ENCODE peak calls at places on chromosomes 3 and 15, in nine cellular contexts. V is H9; D is foreskin keratinocyte; P is stimulated activated CD8-positive, alpha-beta memory T cell treated with anti-CD3 and anti-CD28 coated beads, Interleukin-4, amount 100 ng/mL, for 4 hours; Z is mesendoderm; A is left ventricle myocardium superior; K is neural crest cell; U is amniotic stem cell; F is GM04504. M is an unnamed sample.

GRCh38 chr3:189334064-189334920 is 162.5 kb downstream of the TPRG1 start:
- DNase-seq in V (no peak), D (peak; percentile 78), P (no peak), Z (no peak), A (no peak), K (no peak), U (no peak), F (no peak), M (no peak)

GRCh38 chr3:52352566-52352965 is 36.4 kb downstream of the DNAH1 start:
- DNase-seq in V (no peak), D (no peak), P (no peak), Z (no peak), A (peak; percentile 20), K (no peak), U (no peak), F (no peak), M (no peak)

GRCh38 chr3:46624533-46624932 is 12.2 kb downstream of the FAM240A start:
- DNase-seq in V (no peak), D (no peak), P (no peak), Z (no peak), A (no peak), K (no peak), U (no peak), F (no peak), M (no peak)

GRCh38 chr3:183745300-183746098 is 47.9 kb downstream of the YEATS2 start:
- DNase-seq in V (peak; percentile 39), D (no peak), P (no peak), Z (peak; percentile 88), A (no peak), K (no peak), U (peak; percentile 11), F (no peak), M (no peak)

GRCh38 chr15:61549727-61550126 is 320.6 kb upstream of the RORA start:
- DNase-seq in V (no peak), D (no peak), P (no peak), Z (no peak), A (no peak), K (no peak), U (no peak), F (no peak), M (no peak)

GRCh38 chr3:57927916-57928315 is 80.3 kb upstream of the FLNB start:
- DNase-seq in V (no peak), D (no peak), P (no peak), Z (no peak), A (no peak), K (no peak), U (no peak), F (no peak), M (no peak)

GRCh38 chr3:4418156-4418555 is 48.9 kb downstream of the SUMF1 start:
- DNase-seq in V (no peak), D (no peak), P (no peak), Z (no peak), A (no peak), K (no peak), U (no peak), F (no peak), M (no peak)

GRCh38 chr3:184235381-184236032 is 6.1 kb downstream of the VWA5B2 start:
- DNase-seq in V (no peak), D (no peak), P (no peak), Z (no peak), A (no peak), K (no peak), U (no peak), F (no peak), M (no peak)

GRCh38 chr3:190709351-190709773 is 153.1 kb downstream of the GMNC start:
- DNase-seq in V (no peak), D (no peak), P (no peak), Z (no peak), A (no peak), K (no peak), U (no peak), F (no peak), M (no peak)

GRCh38 chr3:78050276-78051080 is 1010.6 kb downstream of the ROBO2 start:
- DNase-seq in V (no peak), D (no peak), P (no peak), Z (no peak), A (no peak), K (no peak), U (no peak), F (no peak), M (no peak)

GRCh38 chr15:67009576-67010569 is 55.5 kb upstream of the SMAD3 start:
- DNase-seq in V (no peak), D (no peak), P (no peak), Z (no peak), A (no peak), K (no peak), U (no peak), F (no peak), M (no peak)

GRCh38 chr3:20013396-20013795 is 1.3 kb upstream of the PP2D1 start:
- DNase-seq in V (no peak), D (peak; percentile 37), P (no peak), Z (no peak), A (no peak), K (no peak), U (no peak), F (no peak), M (no peak)

GRCh38 chr3:53159415-53160135 is 1.4 kb upstream of the PRKCD start:
- DNase-seq in V (peak; percentile 78), D (no peak), P (no peak), Z (peak; percentile 40), A (no peak), K (no peak), U (no peak), F (no peak), M (no peak)

GRCh38 chr15:52557242-52557641 is 11.6 kb downstream of the ARPP19 start:
- DNase-seq in V (no peak), D (no peak), P (no peak), Z (no peak), A (no peak), K (no peak), U (no peak), F (no peak), M (no peak)

GRCh38 chr3:72299823-72300222 is 514.9 kb upstream of the PROK2 start:
- DNase-seq in V (no peak), D (no peak), P (no peak), Z (no peak), A (no peak), K (no peak), U (no peak), F (no peak), M (no peak)

GRCh38 chr3:129278970-129279906 is 568 bp downstream of the HMCES start:
- DNase-seq in V (peak; percentile 76), D (peak; percentile 62), P (peak; percentile 12), Z (peak; percentile 83), A (no peak), K (peak; percentile 30), U (no peak), F (no peak), M (no peak)

GRCh38 chr3:127678611-127679533 is 6.1 kb downstream of the ABTB1 start:
- DNase-seq in V (peak; percentile 23), D (no peak), P (no peak), Z (no peak), A (no peak), K (no peak), U (no peak), F (no peak), M (no peak)

GRCh38 chr3:60064210-60065178 is 1014.7 kb upstream of the CFAP20DC start:
- DNase-seq in V (no peak), D (no peak), P (no peak), Z (peak; percentile 65), A (no peak), K (no peak), U (no peak), F (peak; percentile 27), M (no peak)

GRCh38 chr15:27598251-27599045 is 500.7 kb downstream of the OCA2 start:
- DNase-seq in V (no peak), D (no peak), P (no peak), Z (no peak), A (no peak), K (no peak), U (no peak), F (no peak), M (no peak)

GRCh38 chr3:131178710-131179375 is 152.2 kb downstream of the NEK11 start:
- DNase-seq in V (no peak), D (no peak), P (no peak), Z (peak; percentile 5), A (no peak), K (no peak), U (no peak), F (no peak), M (no peak)

GRCh38 chr3:172369590-172370259 is 78.5 kb downstream of the GHSR start:
- DNase-seq in V (no peak), D (no peak), P (no peak), Z (no peak), A (no peak), K (no peak), U (no peak), F (no peak), M (no peak)

GRCh38 chr3:160829486-160830009 is 73.5 kb downstream of the PPM1L start:
- DNase-seq in V (no peak), D (no peak), P (no peak), Z (no peak), A (no peak), K (no peak), U (no peak), F (no peak), M (no peak)

GRCh38 chr15:86611392-86612040 is 531.8 kb downstream of the AGBL1 start:
- DNase-seq in V (no peak), D (peak; percentile 74), P (no peak), Z (peak; percentile 64), A (no peak), K (no peak), U (no peak), F (no peak), M (peak; percentile 71)

GRCh38 chr3:110070539-110070916 is 733.2 kb upstream of the DPPA4 start:
- DNase-seq in V (no peak), D (no peak), P (no peak), Z (no peak), A (no peak), K (no peak), U (no peak), F (no peak), M (no peak)

GRCh38 chr3:69181592-69182211 is 59.3 kb upstream of the LMOD3 start:
- DNase-seq in V (no peak), D (no peak), P (no peak), Z (peak; percentile 43), A (no peak), K (peak; percentile 10), U (no peak), F (no peak), M (no peak)

GRCh38 chr3:194422188-194422587 is 23.1 kb upstream of the GP5 start:
- DNase-seq in V (no peak), D (no peak), P (no peak), Z (no peak), A (no peak), K (no peak), U (no peak), F (no peak), M (no peak)

GRCh38 chr3:54621181-54621580 is 306.7 kb downstream of the LRTM1 start:
- DNase-seq in V (no peak), D (no peak), P (no peak), Z (no peak), A (no peak), K (no peak), U (no peak), F (no peak), M (no peak)

GRCh38 chr3:108311797-108312196 is 15.4 kb downstream of the HHLA2 start:
- DNase-seq in V (peak; percentile 36), D (no peak), P (no peak), Z (peak; percentile 26), A (no peak), K (no peak), U (no peak), F (no peak), M (no peak)

M was measured in Panc1.